ENCODE peak calls at places on chromosomes 1 and 21, in seven cellular contexts. T is IMR-90, G is upper lobe of left lung, S is tibial nerve, Q is right lobe of liver, O is uterus, C is A549. W is an unnamed sample.

GRCh38 chr21:34548782-34549376 is 36.9 kb upstream of the KCNE1 start:
- DNase-seq in T (no peak), G (no peak), S (no peak), Q (no peak), O (no peak), C (no peak), W (no peak)

GRCh38 chr1:8252266-8252951 is 65.5 kb upstream of the SLC45A1 start:
- DNase-seq in T (no peak), G (peak), S (no peak), Q (peak), O (no peak), C (no peak), W (no peak)

GRCh38 chr1:84928979-84929378 is 36.0 kb upstream of the LPAR3 start:
- DNase-seq in T (no peak), G (peak), S (no peak), Q (no peak), O (no peak), C (no peak), W (no peak)

GRCh38 chr1:53155534-53155933 is 13.1 kb upstream of the SLC1A7 start:
- DNase-seq in T (no peak), G (no peak), S (no peak), Q (no peak), O (no peak), C (no peak), W (no peak)

GRCh38 chr1:7390604-7391000 is 380.5 kb upstream of the VAMP3 start:
- DNase-seq in T (no peak), G (no peak), S (no peak), Q (no peak), O (no peak), C (no peak), W (no peak)

GRCh38 chr1:38082678-38083317 is 36.2 kb upstream of the POU3F1 start:
- DNase-seq in T (no peak), G (no peak), S (no peak), Q (no peak), O (no peak), C (no peak), W (no peak)

GRCh38 chr1:206469411-206469932 is 804 bp upstream of the IKBKE start:
- DNase-seq in T (no peak), G (no peak), S (no peak), Q (no peak), O (no peak), C (no peak), W (no peak)

GRCh38 chr1:35005711-35006110 is 20.6 kb upstream of the TMEM35B start:
- DNase-seq in T (no peak), G (no peak), S (no peak), Q (no peak), O (no peak), C (no peak), W (no peak)

GRCh38 chr1:212551929-212552328 is 56.6 kb upstream of the ATF3 start:
- DNase-seq in T (no peak), G (no peak), S (no peak), Q (no peak), O (no peak), C (no peak), W (no peak)

GRCh38 chr1:223531742-223532341 is 133.7 kb downstream of the CAPN8 start:
- DNase-seq in T (peak), G (peak), S (no peak), Q (no peak), O (no peak), C (peak), W (peak)

GRCh38 chr1:114959423-114959822 is 70.2 kb upstream of the TSHB start:
- DNase-seq in T (no peak), G (no peak), S (no peak), Q (no peak), O (no peak), C (no peak), W (no peak)

GRCh38 chr1:223486366-223486765 is 93.2 kb downstream of the CCDC185 start:
- DNase-seq in T (no peak), G (no peak), S (no peak), Q (no peak), O (no peak), C (no peak), W (no peak)

GRCh38 chr1:206579747-206580437 is 32.4 kb downstream of the EIF2D start:
- DNase-seq in T (peak), G (peak), S (peak), Q (peak), O (no peak), C (no peak), W (peak)

GRCh38 chr1:41537788-41538351 is 53.4 kb upstream of the EDN2 start:
- DNase-seq in T (peak), G (peak), S (no peak), Q (peak), O (peak), C (peak), W (peak)

GRCh38 chr1:71787699-71788098 is 494.6 kb downstream of the NEGR1 start:
- DNase-seq in T (no peak), G (no peak), S (no peak), Q (no peak), O (no peak), C (no peak), W (no peak)

GRCh38 chr1:67586596-67586995 is 98.4 kb upstream of the GADD45A start:
- DNase-seq in T (peak), G (no peak), S (no peak), Q (no peak), O (no peak), C (no peak), W (no peak)

GRCh38 chr1:94142022-94142421 is 21.1 kb upstream of the ABCA4 start:
- DNase-seq in T (peak), G (no peak), S (no peak), Q (no peak), O (no peak), C (no peak), W (no peak)

GRCh38 chr1:223714849-223715709 is 2.7 kb downstream of the CAPN2 start:
- DNase-seq in T (peak), G (peak), S (no peak), Q (no peak), O (no peak), C (peak), W (peak)

GRCh38 chr1:166174108-166174507 is 7.3 kb upstream of the FAM78B start:
- DNase-seq in T (no peak), G (no peak), S (no peak), Q (no peak), O (no peak), C (no peak), W (peak)

GRCh38 chr1:193104906-193105820 is at the start of gene GLRX2:
- DNase-seq in T (peak), G (peak), S (peak), Q (peak), O (peak), C (peak), W (peak)

GRCh38 chr1:176656257-176656995 is 193.5 kb downstream of the PAPPA2 start:
- DNase-seq in T (peak), G (no peak), S (no peak), Q (no peak), O (peak), C (no peak), W (no peak)

GRCh38 chr1:112687361-112687760 is 12.9 kb downstream of the MOV10 start:
- DNase-seq in T (no peak), G (no peak), S (no peak), Q (no peak), O (no peak), C (no peak), W (no peak)

GRCh38 chr1:200938955-200939354 is 44.3 kb downstream of the INAVA start:
- DNase-seq in T (no peak), G (peak), S (no peak), Q (no peak), O (no peak), C (no peak), W (no peak)

GRCh38 chr1:28591708-28592313 is at the start of gene RAB42:
- DNase-seq in T (no peak), G (peak), S (no peak), Q (no peak), O (peak), C (no peak), W (no peak)

GRCh38 chr21:46111857-46112730 is 14.2 kb downstream of the COL6A2 start:
- DNase-seq in T (no peak), G (peak), S (peak), Q (peak), O (peak), C (no peak), W (peak)

GRCh38 chr1:20666146-20666545 is 5.0 kb upstream of the DDOST start:
- DNase-seq in T (no peak), G (no peak), S (no peak), Q (no peak), O (no peak), C (no peak), W (no peak)

GRCh38 chr21:15992171-15992570 is 262.4 kb downstream of the USP25 start:
- DNase-seq in T (peak), G (no peak), S (no peak), Q (no peak), O (no peak), C (no peak), W (no peak)

GRCh38 chr1:246147471-246148461 is 359.3 kb downstream of the SMYD3 start:
- DNase-seq in T (no peak), G (no peak), S (no peak), Q (no peak), O (no peak), C (no peak), W (no peak)
- H3K27ac ChIP-seq in T (no peak), G (no peak), S (no peak), Q (no peak), O (no peak), C (no peak), W (no peak)

GRCh38 chr1:156114101-156114918 is at the start of gene LMNA:
- DNase-seq in T (peak), G (peak), S (peak), Q (peak), O (peak), C (peak), W (peak)
- TF ChIP-seq POLR2A in T (peak), G (peak), S (peak), Q (peak), O (peak), C (peak), W (peak)

GRCh38 chr1:19476440-19477190 is 8.7 kb downstream of the CAPZB start:
- DNase-seq in T (peak), G (peak), S (no peak), Q (no peak), O (no peak), C (no peak), W (no peak)
- H3K27ac ChIP-seq in T (no peak), G (peak), S (no peak), Q (peak), O (peak), C (no peak), W (no peak)

DNA sequence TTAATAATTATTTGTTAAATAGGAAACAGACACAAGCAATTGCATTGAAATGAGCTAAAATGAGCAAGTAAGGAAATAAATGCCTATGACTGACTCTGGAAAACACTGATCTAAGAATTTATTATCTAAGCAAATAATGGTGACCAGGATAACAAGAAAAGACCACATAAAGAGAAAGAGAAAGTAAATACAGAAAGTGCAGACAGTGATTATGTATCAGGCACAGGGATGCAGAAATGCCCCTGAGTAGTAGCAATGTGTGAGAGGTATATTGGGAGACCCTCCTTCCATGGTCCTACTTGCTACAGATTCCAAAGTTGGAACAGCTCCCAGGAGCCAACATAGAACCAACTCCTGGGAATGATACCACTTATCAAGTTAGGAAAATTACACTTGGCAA is 33.3 kb upstream of the MUTYH start:
- DNase-seq in T (no peak), G (no peak), S (no peak), Q (no peak), O (no peak), C (no peak), W (no peak)
- TF ChIP-seq POLR2A in T (no peak), G (no peak), S (no peak), Q (no peak), O (no peak), C (no peak), W (no peak)

DNA sequence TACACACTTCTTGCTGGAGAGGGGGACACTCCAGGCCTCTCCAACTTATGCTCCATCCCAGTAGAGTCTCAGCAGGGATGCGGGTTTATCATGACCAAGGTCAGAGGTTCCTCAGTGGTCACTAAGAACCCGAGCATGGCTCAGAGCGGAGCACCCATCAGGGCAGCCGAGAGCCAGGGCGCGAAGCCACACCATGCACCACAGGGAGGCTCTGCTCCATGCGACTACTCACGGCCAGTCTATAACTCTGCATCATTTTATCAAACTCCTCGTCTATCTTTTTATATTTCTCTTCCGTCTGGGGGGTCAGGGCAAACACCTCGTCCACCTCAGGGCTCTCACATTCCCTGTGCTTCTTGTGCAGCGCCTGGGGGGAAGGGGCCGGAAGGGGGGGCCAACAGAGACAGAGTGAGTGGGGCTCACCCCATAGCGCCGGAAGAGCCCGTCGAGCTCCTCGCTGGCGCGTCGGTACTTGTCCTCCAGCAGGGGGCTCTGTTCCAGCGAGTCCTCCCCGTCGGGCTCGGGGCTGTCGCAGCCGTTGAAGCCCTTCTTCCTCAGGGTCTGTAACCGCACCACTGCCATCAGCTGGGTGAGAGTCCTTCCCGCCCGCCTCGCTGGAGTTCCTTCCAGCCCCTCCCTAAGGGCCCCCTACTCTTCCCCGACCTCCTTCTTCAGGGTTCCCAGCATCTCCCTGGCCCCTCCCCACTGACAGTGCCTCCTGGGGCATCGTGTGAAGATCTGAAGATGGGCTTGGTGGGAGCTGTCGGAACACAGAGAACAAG is 20.0 kb downstream of the MEF2D start:
- DNase-seq in T (peak), G (peak), S (no peak), Q (no peak), O (peak), C (peak), W (peak)
- H3K27ac ChIP-seq in T (no peak), G (peak), S (peak), Q (no peak), O (peak), C (no peak), W (peak)

GRCh38 chr1:150293433-150294253 is at the start of gene MRPS21:
- DNase-seq in T (peak), G (peak), S (peak), Q (peak), O (peak), C (peak), W (peak)
- TF ChIP-seq POLR2A in T (peak), G (peak), S (peak), Q (peak), O (peak), C (peak), W (peak)

GRCh38 chr21:44606495-44606894 is 5.4 kb upstream of the KRTAP10-8 start:
- DNase-seq in T (no peak), G (no peak), S (no peak), Q (no peak), O (no peak), C (no peak), W (no peak)
- H3K27ac ChIP-seq in T (no peak), G (no peak), S (no peak), Q (no peak), O (no peak), C (no peak), W (no peak)